ENCODE peak calls at places on chromosome 16, in four cellular contexts. One of them, this sample, is unnamed.

GRCh38 chr16:16143038-16143763 is 80.1 kb downstream of the ABCC6 start:
- DNase-seq in suprapubic skin: no peak
- DNase-seq in GM12891: no peak
- DNase-seq in A549: peak
- DNase-seq in this sample: peak

GRCh38 chr16:11586375-11586855 is 304 bp downstream of the LITAF start:
- DNase-seq in suprapubic skin: no peak
- DNase-seq in GM12891: no peak
- DNase-seq in A549: no peak
- DNase-seq in this sample: no peak

GRCh38 chr16:1088295-1089170 is 7.5 kb downstream of the C1QTNF8 start:
- DNase-seq in suprapubic skin: no peak
- DNase-seq in GM12891: no peak
- DNase-seq in A549: no peak
- DNase-seq in this sample: no peak

GRCh38 chr16:66578596-66579531 is at the start of gene CMTM2:
- DNase-seq in suprapubic skin: no peak
- DNase-seq in GM12891: no peak
- DNase-seq in A549: no peak
- DNase-seq in this sample: peak

GRCh38 chr16:56974549-56975300 is 13.0 kb downstream of the CETP start:
- DNase-seq in suprapubic skin: no peak
- DNase-seq in GM12891: no peak
- DNase-seq in A549: no peak
- DNase-seq in this sample: no peak

GRCh38 chr16:66881014-66881417 is 701 bp downstream of the PDP2 start:
- DNase-seq in suprapubic skin: no peak
- DNase-seq in GM12891: no peak
- DNase-seq in A549: no peak
- DNase-seq in this sample: no peak

GRCh38 chr16:86978445-86979030 is 338.7 kb downstream of the C16orf95 start:
- DNase-seq in suprapubic skin: no peak
- DNase-seq in GM12891: no peak
- DNase-seq in A549: no peak
- DNase-seq in this sample: no peak

GRCh38 chr16:81588326-81589081 is 143.9 kb downstream of the CMIP start:
- DNase-seq in suprapubic skin: no peak
- DNase-seq in GM12891: no peak
- DNase-seq in A549: no peak
- DNase-seq in this sample: no peak

GRCh38 chr16:17266606-17267313 is 204.0 kb downstream of the XYLT1 start:
- DNase-seq in suprapubic skin: no peak
- DNase-seq in GM12891: no peak
- DNase-seq in A549: no peak
- DNase-seq in this sample: no peak

GRCh38 chr16:89138513-89138795 is 33.1 kb upstream of the CDH15 start:
- DNase-seq in suprapubic skin: no peak
- DNase-seq in GM12891: no peak
- DNase-seq in A549: no peak
- DNase-seq in this sample: no peak

GRCh38 chr16:80725566-80726162 is 78.7 kb downstream of the CDYL2 start:
- DNase-seq in suprapubic skin: no peak
- DNase-seq in GM12891: no peak
- DNase-seq in A549: no peak
- DNase-seq in this sample: no peak

GRCh38 chr16:15598648-15599190 is 44.2 kb downstream of the MARF1 start:
- DNase-seq in suprapubic skin: no peak
- DNase-seq in GM12891: no peak
- DNase-seq in A549: no peak
- DNase-seq in this sample: no peak

GRCh38 chr16:11082860-11083388 is 138.6 kb downstream of the CLEC16A start:
- DNase-seq in suprapubic skin: no peak
- DNase-seq in GM12891: no peak
- DNase-seq in A549: no peak
- DNase-seq in this sample: no peak

GRCh38 chr16:896261-897199 is 74.3 kb downstream of the LMF1 start:
- DNase-seq in suprapubic skin: no peak
- DNase-seq in GM12891: no peak
- DNase-seq in A549: no peak
- DNase-seq in this sample: no peak

GRCh38 chr16:24700549-24701392 is 28.7 kb upstream of the TNRC6A start:
- DNase-seq in suprapubic skin: peak
- DNase-seq in GM12891: no peak
- DNase-seq in A549: peak
- DNase-seq in this sample: no peak

GRCh38 chr16:345686-346231 is 6.8 kb downstream of the AXIN1 start:
- DNase-seq in suprapubic skin: no peak
- DNase-seq in GM12891: no peak
- DNase-seq in A549: no peak
- DNase-seq in this sample: no peak

GRCh38 chr16:77499373-77500285 is 64.8 kb upstream of the ADAMTS18 start:
- DNase-seq in suprapubic skin: no peak
- DNase-seq in GM12891: no peak
- DNase-seq in A549: peak
- DNase-seq in this sample: no peak

GRCh38 chr16:51431517-51432241 is 280.6 kb upstream of the SALL1 start:
- DNase-seq in suprapubic skin: no peak
- DNase-seq in GM12891: no peak
- DNase-seq in A549: peak
- DNase-seq in this sample: no peak

GRCh38 chr16:81996664-81997529 is 14.4 kb downstream of the SDR42E1 start:
- DNase-seq in suprapubic skin: no peak
- DNase-seq in GM12891: no peak
- DNase-seq in A549: peak
- DNase-seq in this sample: no peak

GRCh38 chr16:9441021-9441420 is 349.6 kb downstream of the HAPSTR1 start:
- DNase-seq in suprapubic skin: no peak
- DNase-seq in GM12891: no peak
- DNase-seq in A549: no peak
- DNase-seq in this sample: no peak

GRCh38 chr16:89351645-89352044 is 134.1 kb downstream of the ZNF778 start:
- DNase-seq in suprapubic skin: no peak
- DNase-seq in GM12891: no peak
- DNase-seq in A549: no peak
- DNase-seq in this sample: no peak

GRCh38 chr16:50282010-50282538 is 15.7 kb downstream of the ADCY7 start:
- DNase-seq in suprapubic skin: no peak
- DNase-seq in GM12891: peak
- DNase-seq in A549: no peak
- DNase-seq in this sample: peak

GRCh38 chr16:74601131-74601871 is 5.6 kb downstream of the GLG1 start:
- DNase-seq in suprapubic skin: no peak
- DNase-seq in GM12891: peak
- DNase-seq in A549: no peak
- DNase-seq in this sample: no peak

GRCh38 chr16:58589311-58589890 is 40.2 kb downstream of the CNOT1 start:
- DNase-seq in suprapubic skin: no peak
- DNase-seq in GM12891: no peak
- DNase-seq in A549: no peak
- DNase-seq in this sample: no peak

GRCh38 chr16:50202926-50203624 is 50.0 kb downstream of the TENT4B start:
- DNase-seq in suprapubic skin: no peak
- DNase-seq in GM12891: no peak
- DNase-seq in A549: peak
- DNase-seq in this sample: no peak

GRCh38 chr16:49312389-49312990 is 30.9 kb upstream of the CBLN1 start:
- DNase-seq in suprapubic skin: no peak
- DNase-seq in GM12891: no peak
- DNase-seq in A549: no peak
- DNase-seq in this sample: no peak

GRCh38 chr16:23026777-23027362 is 122.4 kb downstream of the USP31 start:
- DNase-seq in suprapubic skin: no peak
- DNase-seq in GM12891: no peak
- DNase-seq in A549: peak
- DNase-seq in this sample: peak

GRCh38 chr16:7185689-7186088 is 147.0 kb upstream of the RBFOX1 start:
- DNase-seq in suprapubic skin: no peak
- DNase-seq in GM12891: no peak
- DNase-seq in A549: peak
- DNase-seq in this sample: no peak

GRCh38 chr16:67543036-67543435 is 14.4 kb downstream of the RIPOR1 start:
- DNase-seq in suprapubic skin: no peak
- DNase-seq in GM12891: no peak
- DNase-seq in A549: no peak
- DNase-seq in this sample: no peak

GRCh38 chr16:87684711-87685404 is 80.9 kb downstream of the KLHDC4 start:
- DNase-seq in suprapubic skin: no peak
- DNase-seq in GM12891: no peak
- DNase-seq in A549: no peak
- DNase-seq in this sample: no peak

GRCh38 chr16:57736419-57737281 is 1.1 kb downstream of the KATNB1 start:
- DNase-seq in suprapubic skin: peak
- DNase-seq in GM12891: no peak
- DNase-seq in A549: peak
- DNase-seq in this sample: peak

GRCh38 chr16:65576139-65576538 is 454.3 kb upstream of the CDH11 start:
- DNase-seq in suprapubic skin: no peak
- DNase-seq in GM12891: no peak
- DNase-seq in A549: no peak
- DNase-seq in this sample: no peak

GRCh38 chr16:57544129-57544653 is 1.7 kb downstream of the ADGRG5 start:
- DNase-seq in suprapubic skin: peak
- DNase-seq in GM12891: no peak
- DNase-seq in A549: no peak
- DNase-seq in this sample: no peak

GRCh38 chr16:4337540-4338088 is 13.5 kb downstream of the PAM16 start:
- DNase-seq in suprapubic skin: no peak
- DNase-seq in GM12891: no peak
- DNase-seq in A549: no peak
- DNase-seq in this sample: no peak
- TF ChIP-seq POLR2A in suprapubic skin: no peak
- TF ChIP-seq POLR2A in GM12891: no peak
- TF ChIP-seq POLR2A in A549: no peak
- TF ChIP-seq POLR2A in this sample: no peak

DNA sequence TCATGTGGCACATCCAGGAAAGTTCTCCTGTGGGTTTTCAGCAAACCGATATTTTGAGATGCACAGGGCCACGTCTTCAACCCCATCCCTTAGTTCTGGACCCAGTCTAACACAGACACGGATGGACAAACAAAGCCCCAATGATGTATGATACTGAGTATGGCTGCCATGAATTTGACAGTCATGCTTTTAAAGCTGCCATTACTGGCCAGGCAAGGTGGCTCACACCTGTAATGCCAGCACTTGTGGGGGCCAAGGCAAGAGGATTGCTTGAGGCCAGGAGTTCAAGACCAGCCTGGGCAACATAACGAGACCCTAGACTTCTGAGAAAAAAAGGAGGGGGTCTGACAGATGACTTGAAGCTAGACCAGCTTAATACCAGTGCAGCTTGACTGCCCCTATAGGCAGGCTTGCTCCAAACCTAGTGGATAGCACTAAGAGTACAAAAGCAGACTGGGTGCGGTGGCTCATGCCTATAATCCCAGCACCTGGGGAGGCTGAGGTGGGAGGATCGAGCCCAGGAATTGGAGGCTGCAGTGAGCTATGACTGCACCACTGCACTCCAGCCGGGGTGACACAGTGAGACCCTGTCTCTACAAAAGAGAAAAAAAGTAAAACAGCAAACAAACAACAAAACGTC is 10.8 kb upstream of the ZNF629 start:
- DNase-seq in suprapubic skin: no peak
- DNase-seq in GM12891: no peak
- DNase-seq in A549: peak
- DNase-seq in this sample: no peak
- TF ChIP-seq POLR2A in suprapubic skin: no peak
- TF ChIP-seq POLR2A in GM12891: no peak
- TF ChIP-seq POLR2A in A549: no peak
- TF ChIP-seq POLR2A in this sample: no peak

GRCh38 chr16:85910854-85911247 is 11.9 kb downstream of the IRF8 start:
- DNase-seq in suprapubic skin: no peak
- DNase-seq in GM12891: no peak
- DNase-seq in A549: no peak
- DNase-seq in this sample: no peak

GRCh38 chr16:85911531-85911930 is 12.6 kb downstream of the IRF8 start:
- DNase-seq in suprapubic skin: no peak
- DNase-seq in GM12891: no peak
- DNase-seq in A549: no peak
- DNase-seq in this sample: no peak

GRCh38 chr16:85910073-85910853 is 11.3 kb downstream of the IRF8 start:
- DNase-seq in suprapubic skin: no peak
- DNase-seq in GM12891: no peak
- DNase-seq in A549: no peak
- DNase-seq in this sample: no peak

GRCh38 chr16:85908444-85908843 is 9.5 kb downstream of the IRF8 start:
- DNase-seq in suprapubic skin: no peak
- DNase-seq in GM12891: peak
- DNase-seq in A549: no peak
- DNase-seq in this sample: no peak

DNA sequence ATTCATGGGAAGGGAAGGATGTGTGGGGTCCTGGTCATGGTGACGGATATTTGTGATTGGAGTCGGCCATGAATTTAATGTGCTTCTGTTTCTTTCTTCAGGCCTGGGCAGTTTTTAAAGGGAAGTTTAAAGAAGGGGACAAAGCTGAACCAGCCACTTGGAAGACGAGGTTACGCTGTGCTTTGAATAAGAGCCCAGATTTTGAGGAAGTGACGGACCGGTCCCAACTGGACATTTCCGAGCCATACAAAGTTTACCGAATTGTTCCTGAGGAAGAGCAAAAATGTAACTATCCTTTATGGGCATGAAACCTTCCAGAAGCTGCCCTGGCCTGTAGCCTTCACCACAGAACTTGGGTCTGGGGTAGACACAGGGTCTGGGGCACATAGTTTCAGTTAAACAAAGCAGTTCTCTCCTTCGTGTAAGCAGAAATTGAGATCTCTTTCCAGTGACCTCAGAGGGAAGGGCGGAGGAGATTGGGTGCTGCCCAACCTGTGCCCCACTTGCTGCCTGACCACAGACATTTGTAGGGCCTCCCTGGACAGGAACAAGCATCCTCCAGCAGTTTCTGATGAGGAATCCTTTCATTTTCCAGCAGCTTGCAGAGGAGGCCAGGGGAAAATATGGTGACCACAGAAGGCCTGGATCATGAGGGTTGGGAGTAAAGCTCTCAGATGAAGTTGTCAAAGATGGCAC is 10.1 kb downstream of the IRF8 start:
- DNase-seq in suprapubic skin: no peak
- DNase-seq in GM12891: no peak
- DNase-seq in A549: no peak
- DNase-seq in this sample: no peak
- TF ChIP-seq POLR2A in suprapubic skin: no peak
- TF ChIP-seq POLR2A in GM12891: no peak
- TF ChIP-seq POLR2A in A549: no peak
- TF ChIP-seq POLR2A in this sample: no peak

GRCh38 chr16:69754143-69754468 is 620 bp downstream of the NOB1 start:
- DNase-seq in suprapubic skin: no peak
- DNase-seq in GM12891: no peak
- DNase-seq in A549: no peak
- DNase-seq in this sample: no peak

GRCh38 chr16:69756705-69757104 is 2.0 kb upstream of the NOB1 start:
- DNase-seq in suprapubic skin: peak
- DNase-seq in GM12891: no peak
- DNase-seq in A549: no peak
- DNase-seq in this sample: no peak

GRCh38 chr16:69748694-69749345 is 5.9 kb downstream of the NOB1 start:
- DNase-seq in suprapubic skin: no peak
- DNase-seq in GM12891: no peak
- DNase-seq in A549: no peak
- DNase-seq in this sample: no peak

GRCh38 chr16:69754469-69755310 is at the start of gene NOB1:
- DNase-seq in suprapubic skin: peak
- DNase-seq in GM12891: peak
- DNase-seq in A549: peak
- DNase-seq in this sample: peak
- TF ChIP-seq POLR2A in suprapubic skin: peak
- TF ChIP-seq POLR2A in GM12891: peak
- TF ChIP-seq POLR2A in A549: peak
- TF ChIP-seq POLR2A in this sample: peak

This sample was measured in erythroblast.